ENCODE peak calls at places on chromosomes 7 and 10, in five cellular contexts. N is A549; Z is CD8-positive, alpha-beta T cell; M is AG09309; O is naive thymus-derived CD4-positive, alpha-beta T cell. C is an unnamed sample.

GRCh38 chr10:14477408-14477710 is 146.6 kb upstream of the FRMD4A start:
- DNase-seq in Z (no peak), M (no peak), N (no peak), O (no peak), C (no peak)

GRCh38 chr10:60376221-60376620 is 13.5 kb downstream of the ANK3 start:
- DNase-seq in O (no peak), Z (no peak), N (no peak), M (no peak), C (no peak)

GRCh38 chr10:124665558-124665957 is 78.6 kb downstream of the FAM53B start:
- DNase-seq in M (no peak), Z (no peak), O (no peak), N (no peak), C (no peak)

GRCh38 chr7:24313777-24314176 is 29.8 kb downstream of the NPY start:
- DNase-seq in N (no peak), M (no peak), Z (no peak), O (no peak), C (no peak)

GRCh38 chr7:46153951-46154787 is 233.1 kb upstream of the IGFBP3 start:
- DNase-seq in O (no peak), M (no peak), N (no peak), Z (no peak), C (peak)

GRCh38 chr10:127117125-127117524 is 79.3 kb downstream of the INSYN2A start:
- DNase-seq in M (no peak), N (peak), Z (no peak), O (peak), C (no peak)

GRCh38 chr10:69056129-69056528 is 31.8 kb upstream of the SRGN start:
- DNase-seq in Z (no peak), O (no peak), N (no peak), M (no peak), C (no peak)

GRCh38 chr7:77455334-77455733 is 39.2 kb upstream of the GSAP start:
- DNase-seq in Z (no peak), N (peak), M (peak), O (no peak), C (no peak)

GRCh38 chr10:88735661-88736060 is 24.2 kb upstream of the LIPN start:
- DNase-seq in O (no peak), M (no peak), Z (no peak), N (no peak), C (no peak)

GRCh38 chr7:24920702-24921679 is 59.0 kb downstream of the OSBPL3 start:
- DNase-seq in N (no peak), Z (no peak), O (no peak), M (no peak), C (no peak)

GRCh38 chr7:20786779-20787651 is at the start of gene SP8:
- DNase-seq in M (no peak), N (peak), Z (no peak), O (no peak), C (no peak)

DNA sequence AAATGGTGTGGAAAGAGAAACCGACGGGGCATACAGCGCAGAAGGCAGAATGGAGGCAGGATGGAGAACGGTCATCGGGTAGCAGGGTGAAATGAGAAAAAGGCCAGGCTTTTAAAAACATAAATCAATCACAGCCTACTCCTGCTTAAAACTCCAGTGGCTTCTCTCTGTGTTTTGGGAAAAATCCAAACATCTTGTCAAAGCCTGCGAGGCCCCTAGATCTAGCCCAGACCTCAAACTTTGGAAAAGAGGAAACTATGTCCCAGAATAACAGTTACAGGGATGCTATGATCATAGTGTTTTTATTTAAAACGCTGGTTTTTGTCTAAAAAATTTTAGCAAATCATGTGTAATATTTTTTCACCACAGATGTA is 41.1 kb downstream of the PPP1R3C start:
- DNase-seq in M (no peak), Z (no peak), O (no peak), N (no peak), C (no peak)
- H3K4me3 ChIP-seq in M (no peak), Z (no peak), O (no peak), N (peak), C (no peak)

GRCh38 chr10:94361161-94361794 is 1.5 kb downstream of the NOC3L start:
- DNase-seq in O (no peak), Z (no peak), M (no peak), N (no peak), C (no peak)
- H3K4me3 ChIP-seq in O (peak), Z (peak), M (no peak), N (peak), C (peak)

DNA sequence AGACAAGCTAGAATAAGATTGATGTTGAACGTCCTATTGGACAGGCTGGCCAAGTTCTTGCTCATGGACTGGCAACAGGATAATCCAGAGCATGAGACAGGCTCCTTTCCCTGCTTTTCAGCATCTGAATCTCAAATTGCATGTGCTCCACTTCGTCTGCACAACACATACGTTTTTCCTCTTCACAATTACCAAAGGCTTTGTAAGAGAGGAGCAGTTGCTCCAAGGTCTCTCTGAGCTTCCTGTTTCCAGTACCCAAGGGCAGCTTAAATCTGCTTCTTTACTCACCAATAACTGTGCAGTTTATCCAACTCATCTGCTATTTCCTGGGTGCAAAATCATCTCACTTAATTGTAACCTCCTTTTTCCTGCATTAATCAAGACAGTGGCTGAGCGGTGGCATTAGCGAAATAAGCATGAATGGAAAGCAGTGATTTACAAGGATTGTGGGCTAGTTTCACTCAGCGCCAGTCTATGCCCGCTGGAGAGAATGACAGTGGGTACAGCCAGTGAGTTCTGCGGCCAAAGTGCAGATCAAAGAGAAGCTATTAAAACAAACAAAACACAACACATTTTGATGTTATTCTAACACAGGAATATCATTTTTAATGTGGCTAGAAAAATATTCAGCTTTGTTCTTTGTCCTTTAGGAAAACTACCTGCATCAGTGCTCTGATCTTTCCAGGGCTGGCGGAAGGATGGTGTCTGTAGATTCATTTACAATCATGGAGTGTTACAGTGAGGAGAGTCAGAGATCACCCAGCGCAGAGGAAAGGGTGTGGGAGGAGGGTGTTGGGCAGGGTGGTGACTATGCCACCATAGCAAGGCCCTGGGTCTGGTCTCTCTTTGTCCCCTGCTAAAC is 79.8 kb downstream of the CHN2 start:
- DNase-seq in M (no peak), O (no peak), Z (no peak), N (no peak), C (no peak)
- H3K4me3 ChIP-seq in M (no peak), O (no peak), Z (no peak), N (no peak), C (no peak)

GRCh38 chr10:84365339-84365881 is 37.0 kb downstream of the CCSER2 start:
- DNase-seq in M (no peak), Z (no peak), O (no peak), N (no peak), C (no peak)

GRCh38 chr10:84356951-84357350 is 28.6 kb downstream of the CCSER2 start:
- DNase-seq in Z (no peak), O (no peak), N (no peak), M (no peak), C (no peak)

GRCh38 chr10:84358743-84359142 is 30.4 kb downstream of the CCSER2 start:
- DNase-seq in Z (no peak), O (no peak), M (no peak), N (no peak), C (no peak)

GRCh38 chr10:84363434-84363833 is 35.0 kb downstream of the CCSER2 start:
- DNase-seq in Z (no peak), O (no peak), N (no peak), M (no peak), C (no peak)

DNA sequence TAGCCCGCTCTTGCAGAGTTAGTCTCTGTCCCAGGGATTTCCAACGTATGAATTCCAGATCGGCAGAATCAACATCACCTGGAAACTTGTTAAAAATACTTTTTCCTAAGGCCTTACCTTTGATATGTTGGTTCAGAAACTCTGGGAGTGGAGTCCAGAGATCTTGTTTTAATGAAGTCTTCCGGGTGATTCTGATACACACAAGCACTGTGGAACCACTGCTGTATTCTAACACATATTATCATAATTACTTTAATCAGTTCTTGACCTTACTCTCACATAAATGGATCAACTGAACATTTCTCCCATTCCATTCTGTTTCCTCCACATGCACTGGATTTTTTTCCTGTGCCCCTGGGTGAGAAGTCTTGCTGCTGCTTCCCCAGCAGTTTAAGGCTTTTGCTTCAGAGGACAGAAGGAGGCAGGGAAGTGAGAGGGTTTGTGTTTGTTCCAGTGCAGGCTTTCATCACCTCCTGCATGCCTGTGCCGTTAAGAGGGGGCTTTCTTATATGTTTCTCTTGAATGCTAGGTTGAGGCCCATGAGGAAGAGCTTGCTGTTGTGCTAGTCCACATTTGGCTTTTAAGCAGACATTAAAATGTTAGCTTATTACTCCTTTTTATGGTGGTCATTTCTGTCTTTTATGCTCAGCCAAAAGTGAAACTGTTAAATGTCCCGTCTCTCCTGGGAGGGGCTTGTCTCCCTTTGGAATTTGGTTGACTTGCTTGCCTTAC is 32.4 kb downstream of the CCSER2 start:
- DNase-seq in N (no peak), Z (no peak), M (no peak), O (no peak), C (no peak)
- H3K4me3 ChIP-seq in N (peak), Z (no peak), M (peak), O (no peak), C (no peak)

DNA sequence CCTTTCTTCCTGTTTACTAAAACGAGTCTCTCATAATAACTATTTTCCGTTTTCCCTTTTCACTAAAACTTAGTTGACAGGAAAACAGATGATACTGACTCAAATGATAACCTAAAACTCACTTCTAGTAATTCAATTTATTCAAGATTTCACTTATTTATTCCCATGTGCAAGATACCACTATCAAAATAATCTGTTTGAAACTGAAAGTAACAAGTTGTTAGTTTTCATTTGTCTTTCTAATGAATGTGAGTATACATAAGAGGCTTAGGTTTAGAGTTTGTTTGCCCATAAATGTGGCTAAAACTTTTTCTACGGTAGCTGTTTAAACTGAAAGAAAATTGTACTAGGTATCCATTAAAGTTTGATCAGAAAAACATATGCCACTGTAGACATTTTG is 314.9 kb upstream of the STEAP1 start:
- DNase-seq in O (no peak), M (no peak), Z (no peak), N (no peak), C (no peak)
- H3K4me3 ChIP-seq in O (no peak), M (no peak), Z (no peak), N (no peak), C (no peak)

GRCh38 chr10:117552156-117552620 is 9.6 kb downstream of the EMX2 start:
- DNase-seq in O (no peak), Z (no peak), M (no peak), N (no peak), C (no peak)
- H3K4me3 ChIP-seq in O (no peak), Z (no peak), M (no peak), N (no peak), C (no peak)

GRCh38 chr7:148772297-148773089 is 73.8 kb downstream of the CUL1 start:
- DNase-seq in O (no peak), N (peak), Z (no peak), M (peak), C (no peak)
- H3K4me3 ChIP-seq in O (no peak), N (no peak), Z (no peak), M (no peak), C (no peak)

GRCh38 chr7:127389321-127389720 is 3.2 kb downstream of the ZNF800 start:
- DNase-seq in N (no peak), Z (no peak), M (no peak), O (no peak), C (no peak)

GRCh38 chr7:127391591-127392181 is 822 bp downstream of the ZNF800 start:
- DNase-seq in N (peak), O (peak), M (no peak), Z (peak), C (no peak)

GRCh38 chr7:127390186-127390816 is 2.2 kb downstream of the ZNF800 start:
- DNase-seq in Z (no peak), O (no peak), N (no peak), M (no peak), C (no peak)

GRCh38 chr7:127390817-127391590 is 1.5 kb downstream of the ZNF800 start:
- DNase-seq in M (no peak), O (no peak), Z (no peak), N (no peak), C (no peak)

GRCh38 chr7:127387974-127388373 is 4.5 kb downstream of the ZNF800 start:
- DNase-seq in Z (no peak), O (no peak), M (no peak), N (no peak), C (no peak)
- H3K4me3 ChIP-seq in Z (no peak), O (no peak), M (no peak), N (no peak), C (no peak)

GRCh38 chr7:151400626-151401315 is 9.1 kb downstream of the WDR86 start:
- DNase-seq in O (no peak), M (no peak), N (no peak), Z (no peak), C (peak)
- H3K4me3 ChIP-seq in O (no peak), M (no peak), N (no peak), Z (no peak), C (no peak)

C was measured in GM12864.